ENCODE peak calls at places on chromosome 5, in eight cellular contexts. One of them, this sample, is unnamed.

GRCh38 chr5:43193952-43194321 is 1.9 kb downstream of the NIM1K start:
- DNase-seq in pancreas: no peak
- DNase-seq in T-helper 2 cell: no peak
- DNase-seq in B cell: no peak
- DNase-seq in NCI-H2029: no peak
- DNase-seq in stimulated activated CD8-positive, alpha-beta memory T cell treated with anti-CD3 and anti-CD28 coated beads, Interleukin-2, amount 100 ng/mL, for 1 hour: no peak
- DNase-seq in activated CD4-positive, alpha-beta T cell treated with anti-CD3 and anti-CD28 coated beads for 48 hours: no peak
- DNase-seq in choroid plexus epithelial cell: no peak
- DNase-seq in this sample: no peak

GRCh38 chr5:142726188-142726731 is 40.4 kb upstream of the FGF1 start:
- DNase-seq in stimulated activated CD8-positive, alpha-beta memory T cell treated with anti-CD3 and anti-CD28 coated beads, Interleukin-2, amount 100 ng/mL, for 1 hour: no peak
- DNase-seq in T-helper 2 cell: no peak
- DNase-seq in NCI-H2029: no peak
- DNase-seq in choroid plexus epithelial cell: peak
- DNase-seq in activated CD4-positive, alpha-beta T cell treated with anti-CD3 and anti-CD28 coated beads for 48 hours: no peak
- DNase-seq in B cell: no peak
- DNase-seq in pancreas: no peak
- DNase-seq in this sample: no peak

GRCh38 chr5:134063421-134063820 is 51.1 kb upstream of the TCF7 start:
- DNase-seq in activated CD4-positive, alpha-beta T cell treated with anti-CD3 and anti-CD28 coated beads for 48 hours: no peak
- DNase-seq in choroid plexus epithelial cell: no peak
- DNase-seq in stimulated activated CD8-positive, alpha-beta memory T cell treated with anti-CD3 and anti-CD28 coated beads, Interleukin-2, amount 100 ng/mL, for 1 hour: no peak
- DNase-seq in B cell: no peak
- DNase-seq in NCI-H2029: no peak
- DNase-seq in pancreas: no peak
- DNase-seq in T-helper 2 cell: no peak
- DNase-seq in this sample: no peak

GRCh38 chr5:132264546-132265335 is 7.2 kb downstream of the PDLIM4 start:
- DNase-seq in B cell: no peak
- DNase-seq in NCI-H2029: no peak
- DNase-seq in activated CD4-positive, alpha-beta T cell treated with anti-CD3 and anti-CD28 coated beads for 48 hours: no peak
- DNase-seq in T-helper 2 cell: no peak
- DNase-seq in choroid plexus epithelial cell: no peak
- DNase-seq in stimulated activated CD8-positive, alpha-beta memory T cell treated with anti-CD3 and anti-CD28 coated beads, Interleukin-2, amount 100 ng/mL, for 1 hour: no peak
- DNase-seq in pancreas: no peak
- DNase-seq in this sample: no peak

GRCh38 chr5:135332519-135333150 is 66.4 kb downstream of the MACROH2A1 start:
- DNase-seq in NCI-H2029: peak
- DNase-seq in stimulated activated CD8-positive, alpha-beta memory T cell treated with anti-CD3 and anti-CD28 coated beads, Interleukin-2, amount 100 ng/mL, for 1 hour: no peak
- DNase-seq in B cell: peak
- DNase-seq in T-helper 2 cell: no peak
- DNase-seq in choroid plexus epithelial cell: peak
- DNase-seq in pancreas: no peak
- DNase-seq in activated CD4-positive, alpha-beta T cell treated with anti-CD3 and anti-CD28 coated beads for 48 hours: no peak
- DNase-seq in this sample: peak

GRCh38 chr5:124808842-124809268 is 62.4 kb upstream of the ZNF608 start:
- DNase-seq in B cell: no peak
- DNase-seq in NCI-H2029: no peak
- DNase-seq in pancreas: no peak
- DNase-seq in activated CD4-positive, alpha-beta T cell treated with anti-CD3 and anti-CD28 coated beads for 48 hours: no peak
- DNase-seq in T-helper 2 cell: no peak
- DNase-seq in stimulated activated CD8-positive, alpha-beta memory T cell treated with anti-CD3 and anti-CD28 coated beads, Interleukin-2, amount 100 ng/mL, for 1 hour: no peak
- DNase-seq in choroid plexus epithelial cell: no peak
- DNase-seq in this sample: no peak

GRCh38 chr5:123855630-123856029 is 343.7 kb downstream of the CSNK1G3 start:
- DNase-seq in choroid plexus epithelial cell: no peak
- DNase-seq in NCI-H2029: no peak
- DNase-seq in stimulated activated CD8-positive, alpha-beta memory T cell treated with anti-CD3 and anti-CD28 coated beads, Interleukin-2, amount 100 ng/mL, for 1 hour: no peak
- DNase-seq in B cell: no peak
- DNase-seq in pancreas: no peak
- DNase-seq in activated CD4-positive, alpha-beta T cell treated with anti-CD3 and anti-CD28 coated beads for 48 hours: no peak
- DNase-seq in T-helper 2 cell: no peak
- DNase-seq in this sample: no peak

GRCh38 chr5:8839361-8840055 is 706.4 kb downstream of the SEMA5A start:
- DNase-seq in NCI-H2029: no peak
- DNase-seq in pancreas: no peak
- DNase-seq in choroid plexus epithelial cell: no peak
- DNase-seq in B cell: no peak
- DNase-seq in activated CD4-positive, alpha-beta T cell treated with anti-CD3 and anti-CD28 coated beads for 48 hours: no peak
- DNase-seq in stimulated activated CD8-positive, alpha-beta memory T cell treated with anti-CD3 and anti-CD28 coated beads, Interleukin-2, amount 100 ng/mL, for 1 hour: no peak
- DNase-seq in T-helper 2 cell: no peak
- DNase-seq in this sample: no peak

GRCh38 chr5:34022131-34022705 is 14.4 kb upstream of the AMACR start:
- DNase-seq in activated CD4-positive, alpha-beta T cell treated with anti-CD3 and anti-CD28 coated beads for 48 hours: peak
- DNase-seq in choroid plexus epithelial cell: peak
- DNase-seq in NCI-H2029: no peak
- DNase-seq in T-helper 2 cell: no peak
- DNase-seq in B cell: no peak
- DNase-seq in pancreas: no peak
- DNase-seq in stimulated activated CD8-positive, alpha-beta memory T cell treated with anti-CD3 and anti-CD28 coated beads, Interleukin-2, amount 100 ng/mL, for 1 hour: no peak
- DNase-seq in this sample: no peak

GRCh38 chr5:6135977-6136376 is 242.4 kb downstream of the MED10 start:
- DNase-seq in choroid plexus epithelial cell: no peak
- DNase-seq in pancreas: no peak
- DNase-seq in NCI-H2029: peak
- DNase-seq in T-helper 2 cell: no peak
- DNase-seq in stimulated activated CD8-positive, alpha-beta memory T cell treated with anti-CD3 and anti-CD28 coated beads, Interleukin-2, amount 100 ng/mL, for 1 hour: no peak
- DNase-seq in activated CD4-positive, alpha-beta T cell treated with anti-CD3 and anti-CD28 coated beads for 48 hours: no peak
- DNase-seq in B cell: no peak
- DNase-seq in this sample: no peak

GRCh38 chr5:179127136-179128040 is 67.2 kb downstream of the ZNF354C start:
- DNase-seq in pancreas: peak
- DNase-seq in B cell: no peak
- DNase-seq in stimulated activated CD8-positive, alpha-beta memory T cell treated with anti-CD3 and anti-CD28 coated beads, Interleukin-2, amount 100 ng/mL, for 1 hour: no peak
- DNase-seq in choroid plexus epithelial cell: no peak
- DNase-seq in NCI-H2029: no peak
- DNase-seq in activated CD4-positive, alpha-beta T cell treated with anti-CD3 and anti-CD28 coated beads for 48 hours: no peak
- DNase-seq in T-helper 2 cell: no peak
- DNase-seq in this sample: no peak

GRCh38 chr5:125685771-125686170 is 737.4 kb upstream of the GRAMD2B start:
- DNase-seq in T-helper 2 cell: no peak
- DNase-seq in activated CD4-positive, alpha-beta T cell treated with anti-CD3 and anti-CD28 coated beads for 48 hours: no peak
- DNase-seq in B cell: no peak
- DNase-seq in stimulated activated CD8-positive, alpha-beta memory T cell treated with anti-CD3 and anti-CD28 coated beads, Interleukin-2, amount 100 ng/mL, for 1 hour: no peak
- DNase-seq in pancreas: no peak
- DNase-seq in choroid plexus epithelial cell: peak
- DNase-seq in NCI-H2029: no peak
- DNase-seq in this sample: no peak

GRCh38 chr5:51416149-51416548 is 32.9 kb downstream of the ISL1 start:
- DNase-seq in pancreas: no peak
- DNase-seq in NCI-H2029: no peak
- DNase-seq in B cell: no peak
- DNase-seq in T-helper 2 cell: no peak
- DNase-seq in activated CD4-positive, alpha-beta T cell treated with anti-CD3 and anti-CD28 coated beads for 48 hours: no peak
- DNase-seq in stimulated activated CD8-positive, alpha-beta memory T cell treated with anti-CD3 and anti-CD28 coated beads, Interleukin-2, amount 100 ng/mL, for 1 hour: no peak
- DNase-seq in choroid plexus epithelial cell: no peak
- DNase-seq in this sample: no peak

This sample was measured in stimulated activated naive CD4-positive, alpha-beta T cell.